ENCODE peak calls at places on chromosomes 4 and X, in six cellular contexts. O is CD4-positive, alpha-beta memory T cell; G is stomach; R is left lung; X is heart left ventricle; Y is kidney. Z is an unnamed sample.

GRCh38 chrX:2828404-2829065 is at the start of gene GYG2:
- DNase-seq in O (no peak), G (peak; percentile 57), R (no peak), X (no peak), Y (peak; percentile 68), Z (peak; percentile 3)

GRCh38 chr4:162347492-162348213 is 183.9 kb upstream of the FSTL5 start:
- DNase-seq in O (no peak), G (no peak), R (no peak), X (peak; percentile 60), Y (no peak), Z (no peak)

GRCh38 chrX:14591976-14592375 is 62.6 kb downstream of the GLRA2 start:
- DNase-seq in O (no peak), G (no peak), R (no peak), X (no peak), Y (no peak), Z (no peak)

GRCh38 chr4:96525901-96526300 is 686.0 kb downstream of the PDHA2 start:
- DNase-seq in O (no peak), G (no peak), R (no peak), X (no peak), Y (no peak), Z (no peak)

GRCh38 chr4:16450031-16450430 is 223.8 kb upstream of the TAPT1 start:
- DNase-seq in O (no peak), G (no peak), R (no peak), X (no peak), Y (no peak), Z (no peak)

GRCh38 chr4:67201334-67201733 is 344.0 kb downstream of the CENPC start:
- DNase-seq in O (no peak), G (no peak), R (no peak), X (no peak), Y (no peak), Z (no peak)

GRCh38 chrX:49186125-49187027 is at the start of gene PRICKLE3:
- DNase-seq in O (peak; percentile 61), G (peak; percentile 86), R (peak; percentile 96), X (peak; percentile 86), Y (peak; percentile 95), Z (peak; percentile 89)

GRCh38 chr4:171794528-171794927 is 18.7 kb upstream of the GALNTL6 start:
- DNase-seq in O (no peak), G (no peak), R (no peak), X (no peak), Y (no peak), Z (no peak)

GRCh38 chrX:118884552-118885138 is 61.0 kb downstream of the ZCCHC12 start:
- DNase-seq in O (no peak), G (no peak), R (no peak), X (no peak), Y (no peak), Z (no peak)

GRCh38 chr4:147134536-147135210 is 189.0 kb upstream of the TTC29 start:
- DNase-seq in O (no peak), G (no peak), R (no peak), X (no peak), Y (no peak), Z (no peak)

GRCh38 chr4:181548873-181549541 is 694.2 kb upstream of the TENM3 start:
- DNase-seq in O (no peak), G (no peak), R (peak; percentile 28), X (no peak), Y (no peak), Z (no peak)

GRCh38 chrX:71909956-71910355 is 689 bp upstream of the NHSL2 start:
- DNase-seq in O (no peak), G (no peak), R (no peak), X (peak; percentile 7), Y (peak; percentile 61), Z (no peak)

GRCh38 chr4:67333663-67334062 is 211.6 kb downstream of the CENPC start:
- DNase-seq in O (no peak), G (no peak), R (no peak), X (no peak), Y (no peak), Z (no peak)

GRCh38 chr4:124437853-124438495 is 274.6 kb downstream of the ANKRD50 start:
- DNase-seq in O (no peak), G (peak; percentile 28), R (no peak), X (no peak), Y (no peak), Z (peak; percentile 37)

GRCh38 chr4:143488684-143489083 is 24.8 kb upstream of the SMARCA5 start:
- DNase-seq in O (no peak), G (no peak), R (no peak), X (no peak), Y (no peak), Z (no peak)

GRCh38 chrX:39811391-39811790 is 286.4 kb downstream of the BCOR start:
- DNase-seq in O (no peak), G (no peak), R (no peak), X (no peak), Y (no peak), Z (no peak)

GRCh38 chr4:98711526-98711925 is 53.1 kb upstream of the TSPAN5 start:
- DNase-seq in O (no peak), G (no peak), R (no peak), X (no peak), Y (no peak), Z (no peak)

GRCh38 chrX:56564182-56564885 is 907 bp downstream of the UBQLN2 start:
- DNase-seq in O (peak; percentile 16), G (no peak), R (no peak), X (peak; percentile 15), Y (peak; percentile 52), Z (peak; percentile 52)

GRCh38 chr4:173414456-173414855 is 15.5 kb upstream of the SCRG1 start:
- DNase-seq in O (no peak), G (no peak), R (no peak), X (no peak), Y (no peak), Z (no peak)
- H3K4me1 ChIP-seq in O (no peaks in the 10 kb centered on the region), G (no peaks in the 10 kb centered on the region), R (peaks cover 6% of the 10 kb centered on the region), X (peaks cover 5% of the 10 kb centered on the region), Y (no peaks in the 10 kb centered on the region), Z (no peaks in the 10 kb centered on the region)

GRCh38 chr4:8198906-8199593 is at the start of gene SH3TC1:
- DNase-seq in O (peak; percentile 69), G (peak; percentile 95), R (peak; percentile 98), X (peak; percentile 91), Y (peak; percentile 99), Z (peak; percentile 96)

GRCh38 chr4:8199594-8200301 is 658 bp downstream of the SH3TC1 start:
- DNase-seq in O (no peak), G (peak; percentile 55), R (peak; percentile 82), X (no peak), Y (peak; percentile 84), Z (peak; percentile 57)

GRCh38 chr4:8197521-8197920 is 1.6 kb upstream of the SH3TC1 start:
- DNase-seq in O (no peak), G (no peak), R (peak; percentile 65), X (no peak), Y (peak; percentile 77), Z (peak; percentile 53)

GRCh38 chr4:8200302-8200975 is 1.3 kb downstream of the SH3TC1 start:
- DNase-seq in O (peak; percentile 66), G (peak; percentile 68), R (peak; percentile 87), X (peak; percentile 79), Y (peak; percentile 93), Z (peak; percentile 38)

GRCh38 chr4:8198206-8198905 is 734 bp upstream of the SH3TC1 start:
- DNase-seq in O (no peak), G (peak; percentile 62), R (peak; percentile 79), X (no peak), Y (peak; percentile 91), Z (peak; percentile 69)
- H3K4me1 ChIP-seq in O (peaks cover 54% of the 10 kb centered on the region), G (peaks cover 51% of the 10 kb centered on the region), R (peaks cover 23% of the 10 kb centered on the region), X (peaks cover 38% of the 10 kb centered on the region), Y (peaks cover 17% of the 10 kb centered on the region), Z (peaks cover 22% of the 10 kb centered on the region)

GRCh38 chr4:94160774-94161173 is 46.9 kb upstream of the SMARCAD1 start:
- DNase-seq in O (no peak), G (no peak), R (no peak), X (no peak), Y (no peak), Z (no peak)
- H3K4me1 ChIP-seq in O (no peaks in the 10 kb centered on the region), G (no peaks in the 10 kb centered on the region), R (no peaks in the 10 kb centered on the region), X (no peaks in the 10 kb centered on the region), Y (no peaks in the 10 kb centered on the region), Z (no peaks in the 10 kb centered on the region)

GRCh38 chr4:40419231-40419912 is 84.2 kb downstream of the CHRNA9 start:
- DNase-seq in O (no peak), G (no peak), R (no peak), X (no peak), Y (no peak), Z (no peak)
- H3K4me1 ChIP-seq in O (no peaks in the 10 kb centered on the region), G (peaks cover 4% of the 10 kb centered on the region), R (no peaks in the 10 kb centered on the region), X (no peaks in the 10 kb centered on the region), Y (peaks cover 26% of the 10 kb centered on the region), Z (peaks cover 13% of the 10 kb centered on the region)

GRCh38 chr4:85779165-85779564 is 304.2 kb downstream of the ARHGAP24 start:
- DNase-seq in O (no peak), G (no peak), R (no peak), X (no peak), Y (no peak), Z (no peak)
- H3K4me1 ChIP-seq in O (no peaks in the 10 kb centered on the region), G (peaks cover 2% of the 10 kb centered on the region), R (peaks cover 8% of the 10 kb centered on the region), X (peaks cover 5% of the 10 kb centered on the region), Y (peaks cover 7% of the 10 kb centered on the region), Z (no peaks in the 10 kb centered on the region)

GRCh38 chr4:154364012-154364863 is 127.4 kb downstream of the DCHS2 start:
- DNase-seq in O (no peak), G (no peak), R (no peak), X (no peak), Y (no peak), Z (no peak)
- H3K4me1 ChIP-seq in O (peaks cover 17% of the 10 kb centered on the region), G (no peaks in the 10 kb centered on the region), R (no peaks in the 10 kb centered on the region), X (no peaks in the 10 kb centered on the region), Y (no peaks in the 10 kb centered on the region), Z (no peaks in the 10 kb centered on the region)

Z was measured in mucosa of descending colon.